ENCODE peak calls at places on chromosomes 16 and 17, in six cellular contexts. C is cardiac muscle cell, U is HCT116, A is IMR-90, G is left lung, I is keratinocyte. W is an unnamed sample.

GRCh38 chr16:4517812-4518211 is 20.8 kb downstream of the CDIP1 start:
- DNase-seq in C (peak), U (no peak), A (peak), G (no peak), I (no peak), W (no peak)

GRCh38 chr16:82231021-82231787 is 61.2 kb upstream of the MPHOSPH6 start:
- DNase-seq in C (no peak), U (no peak), A (no peak), G (no peak), I (no peak), W (no peak)

GRCh38 chr17:77690271-77691161 is 268.0 kb upstream of the TNRC6C start:
- DNase-seq in C (no peak), U (no peak), A (no peak), G (no peak), I (no peak), W (no peak)

GRCh38 chr16:81517630-81518438 is 73.2 kb downstream of the CMIP start:
- DNase-seq in C (peak), U (no peak), A (peak), G (no peak), I (no peak), W (no peak)

GRCh38 chr17:33594000-33594399 is 300.9 kb upstream of the ASIC2 start:
- DNase-seq in C (no peak), U (no peak), A (no peak), G (no peak), I (no peak), W (no peak)

GRCh38 chr17:17156511-17156910 is 49.6 kb downstream of the PLD6 start:
- DNase-seq in C (peak), U (no peak), A (peak), G (peak), I (no peak), W (no peak)

GRCh38 chr16:89257757-89258465 is 40.4 kb downstream of the ZNF778 start:
- DNase-seq in C (no peak), U (no peak), A (no peak), G (no peak), I (no peak), W (no peak)

GRCh38 chr17:35051579-35052239 is 11.8 kb downstream of the RFFL start:
- DNase-seq in C (no peak), U (no peak), A (peak), G (no peak), I (no peak), W (no peak)

GRCh38 chr16:73298562-73298961 is 250.6 kb upstream of the ZFHX3 start:
- DNase-seq in C (peak), U (no peak), A (peak), G (no peak), I (no peak), W (no peak)

GRCh38 chr16:49127103-49127502 is 154.5 kb downstream of the CBLN1 start:
- DNase-seq in C (no peak), U (no peak), A (no peak), G (no peak), I (no peak), W (no peak)

GRCh38 chr17:63844293-63844672 is 1.8 kb upstream of the SMARCD2 start:
- DNase-seq in C (no peak), U (no peak), A (no peak), G (no peak), I (no peak), W (no peak)

GRCh38 chr17:46212634-46213435 is 19.6 kb upstream of the KANSL1 start:
- DNase-seq in C (peak), U (peak), A (peak), G (no peak), I (no peak), W (peak)

GRCh38 chr17:13589658-13590057 is 12.1 kb downstream of the HS3ST3A1 start:
- DNase-seq in C (no peak), U (no peak), A (no peak), G (no peak), I (no peak), W (no peak)

GRCh38 chr17:7515912-7516610 is 31.9 kb downstream of the POLR2A start:
- DNase-seq in C (peak), U (no peak), A (no peak), G (no peak), I (no peak), W (no peak)

GRCh38 chr17:77096570-77097214 is 44.1 kb upstream of the SEC14L1 start:
- DNase-seq in C (peak), U (peak), A (peak), G (no peak), I (no peak), W (no peak)

DNA sequence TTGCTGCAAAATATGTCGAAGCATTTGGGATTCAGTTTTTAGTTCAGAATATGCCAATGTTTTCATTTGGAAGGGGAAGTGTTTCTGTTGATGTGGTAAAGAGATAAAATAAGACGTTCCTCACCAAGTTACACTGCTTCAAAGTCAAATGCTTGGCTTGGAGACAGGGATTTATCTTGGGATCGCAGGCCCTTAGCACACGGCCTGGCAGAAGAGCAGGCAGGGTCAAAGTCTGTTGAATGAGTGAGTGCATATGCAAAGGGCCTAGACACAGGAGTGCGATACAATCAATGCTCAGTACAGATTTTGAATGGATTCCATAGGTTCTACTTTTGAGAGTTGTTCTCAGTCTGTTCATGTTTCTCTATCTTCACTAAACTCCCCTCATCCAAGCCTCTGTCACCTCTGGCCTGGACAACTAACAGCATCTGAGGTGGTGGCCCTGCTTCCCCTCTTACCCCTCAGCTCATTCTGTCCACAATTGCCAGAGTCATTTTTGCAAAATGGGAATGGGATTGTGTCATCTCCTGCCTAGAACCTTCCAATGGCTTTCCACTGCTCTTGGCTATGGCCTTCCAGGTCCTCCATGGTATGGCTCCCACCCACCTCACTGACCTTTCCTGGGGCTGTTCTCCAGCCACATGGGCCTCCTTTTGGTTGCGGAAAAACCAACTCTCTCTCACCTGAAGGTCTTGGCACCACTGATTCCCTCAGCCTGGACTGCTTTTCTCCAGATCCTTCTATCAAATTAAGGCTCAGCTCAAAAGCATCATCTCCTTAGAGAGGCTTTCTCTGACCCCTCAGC is 3.2 kb downstream of the DEXI start:
- DNase-seq in C (no peak), U (no peak), A (no peak), G (no peak), I (no peak), W (no peak)
- H3K4me3 ChIP-seq in C (no peak), U (no peak), A (no peak), G (peak), I (peak), W (peak)

GRCh38 chr17:74212262-74212912 is 984 bp upstream of the TTYH2 start:
- DNase-seq in C (no peak), U (no peak), A (no peak), G (peak), I (no peak), W (peak)

GRCh38 chr17:74210191-74211140 is 2.9 kb upstream of the TTYH2 start:
- DNase-seq in C (peak), U (peak), A (peak), G (peak), I (no peak), W (peak)

GRCh38 chr17:74212913-74213791 is at the start of gene TTYH2:
- DNase-seq in C (peak), U (peak), A (peak), G (peak), I (no peak), W (peak)

GRCh38 chr17:74211929-74212261 is 1.5 kb upstream of the TTYH2 start:
- DNase-seq in C (no peak), U (no peak), A (no peak), G (no peak), I (no peak), W (no peak)

DNA sequence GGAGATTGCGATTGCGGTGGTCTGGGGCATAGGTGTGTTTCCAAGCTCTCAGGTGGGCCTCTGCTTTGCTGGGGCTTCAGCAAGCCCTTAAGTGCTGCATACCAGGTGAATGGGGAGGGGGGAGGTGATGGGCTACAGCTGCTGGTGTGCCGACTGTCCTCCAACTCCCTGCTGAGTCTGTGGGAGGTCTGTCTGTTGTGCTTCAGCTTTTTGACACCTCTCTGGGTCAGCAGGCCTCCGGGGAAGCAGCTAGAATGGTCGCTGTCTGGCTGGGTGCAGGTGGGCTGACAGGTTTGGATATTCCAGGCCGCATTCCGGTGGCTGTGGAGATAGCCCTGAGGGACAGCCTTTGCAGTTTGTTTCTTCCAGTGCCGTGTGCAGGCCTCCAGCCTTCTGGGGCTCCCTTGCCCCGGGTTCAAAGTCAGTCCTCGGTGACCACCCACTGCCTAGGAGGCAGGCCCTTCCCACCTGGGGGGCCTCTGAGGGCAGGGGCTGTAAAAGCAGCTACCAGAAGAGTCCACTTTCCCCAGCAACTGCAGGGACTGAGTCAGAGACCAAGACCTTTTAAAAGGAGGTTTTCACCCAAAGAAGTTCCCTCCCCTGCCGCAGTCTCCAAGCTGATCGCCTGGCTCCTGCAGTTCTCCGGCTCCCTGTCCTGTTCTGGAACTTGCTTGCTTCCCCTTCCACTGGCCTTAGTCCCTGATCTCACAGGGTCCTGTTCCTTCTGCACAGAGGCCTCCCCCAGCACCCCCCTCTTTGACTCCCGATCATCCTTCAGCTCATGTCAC is 2.0 kb upstream of the TTYH2 start:
- DNase-seq in C (no peak), U (no peak), A (no peak), G (peak), I (no peak), W (no peak)
- H3K27ac ChIP-seq in C (peak), U (peak), A (no peak), G (no peak), I (peak), W (peak)

GRCh38 chr17:81285179-81285878 is 9.8 kb downstream of the SLC38A10 start:
- DNase-seq in C (peak), U (no peak), A (peak), G (peak), I (no peak), W (peak)
- H3K4me3 ChIP-seq in C (no peak), U (no peak), A (no peak), G (peak), I (no peak), W (peak)

DNA sequence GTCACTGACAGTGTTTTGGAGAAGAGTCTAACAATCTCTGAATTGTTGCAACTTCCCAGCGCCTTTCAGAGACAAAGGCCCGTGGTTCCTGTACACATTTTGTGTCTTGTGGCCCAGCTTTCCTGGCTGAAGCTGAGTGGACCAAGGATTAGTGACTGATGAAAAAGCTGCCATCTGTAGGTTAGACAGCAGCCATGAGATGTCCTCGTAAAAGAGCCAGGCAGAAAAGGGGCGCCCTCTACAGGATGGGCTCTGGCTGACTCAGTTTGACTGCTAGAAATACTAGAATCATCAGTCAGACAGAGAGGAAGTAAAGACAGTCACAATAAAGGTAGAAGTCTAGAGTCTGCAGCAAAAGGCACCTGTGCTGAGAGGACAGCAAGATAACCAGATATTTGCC is 26.5 kb upstream of the NF1 start:
- DNase-seq in C (peak), U (peak), A (peak), G (no peak), I (peak), W (peak)
- H3K27ac ChIP-seq in C (peak), U (peak), A (peak), G (peak), I (peak), W (no peak)